ENCODE peak calls at places on chromosomes 6 and 20, in seven cellular contexts. Z is cardiac fibroblast; D is foreskin fibroblast; E is cardiac muscle cell; L is CD4-positive, alpha-beta T cell; B is astrocyte of the spinal cord; H is heart left ventricle. A is an unnamed sample.

GRCh38 chr20:41004561-41005360 is 23.9 kb upstream of the TOP1 start:
- DNase-seq in Z (peak), D (peak), E (no peak), L (no peak), B (peak), H (no peak), A (peak)

GRCh38 chr6:108598316-108598863 is 37.7 kb downstream of the FOXO3 start:
- DNase-seq in Z (peak), D (peak), E (no peak), L (no peak), B (peak), H (no peak), A (no peak)

GRCh38 chr6:11066505-11067347 is 22.6 kb upstream of the ELOVL2 start:
- DNase-seq in Z (no peak), D (no peak), E (no peak), L (no peak), B (no peak), H (no peak), A (no peak)

GRCh38 chr6:28553986-28554881 is 28.6 kb downstream of the GPX5 start:
- DNase-seq in Z (no peak), D (no peak), E (no peak), L (no peak), B (no peak), H (no peak), A (no peak)

GRCh38 chr6:84072452-84072997 is 39.0 kb downstream of the MRAP2 start:
- DNase-seq in Z (no peak), D (no peak), E (no peak), L (no peak), B (no peak), H (no peak), A (no peak)

GRCh38 chr20:23156170-23156841 is 70.2 kb upstream of the CD93 start:
- DNase-seq in Z (peak), D (peak), E (no peak), L (no peak), B (peak), H (no peak), A (peak)

GRCh38 chr6:165849539-165850430 is 186.7 kb upstream of the PDE10A start:
- DNase-seq in Z (no peak), D (no peak), E (no peak), L (no peak), B (no peak), H (no peak), A (peak)

GRCh38 chr6:21947751-21948386 is 349.0 kb downstream of the PRL start:
- DNase-seq in Z (no peak), D (no peak), E (no peak), L (no peak), B (peak), H (no peak), A (peak)

GRCh38 chr6:29230666-29231065 is 60.0 kb downstream of the OR2J2 start:
- DNase-seq in Z (no peak), D (no peak), E (no peak), L (no peak), B (no peak), H (no peak), A (no peak)

GRCh38 chr6:6452002-6452401 is 131.5 kb upstream of the F13A1 start:
- DNase-seq in Z (no peak), D (no peak), E (no peak), L (no peak), B (no peak), H (no peak), A (no peak)

GRCh38 chr6:9409126-9409525 is 973.8 kb upstream of the SLC35B3 start:
- DNase-seq in Z (no peak), D (no peak), E (no peak), L (no peak), B (no peak), H (no peak), A (no peak)

GRCh38 chr6:4359108-4359710 is 223.8 kb upstream of the ECI2 start:
- DNase-seq in Z (peak), D (peak), E (no peak), L (no peak), B (no peak), H (no peak), A (no peak)

GRCh38 chr6:30219244-30219643 is 6.0 kb upstream of the TRIM26 start:
- DNase-seq in Z (peak), D (no peak), E (peak), L (peak), B (peak), H (no peak), A (peak)

GRCh38 chr6:170086639-170087420 is 204.0 kb downstream of the DLL1 start:
- DNase-seq in Z (no peak), D (no peak), E (no peak), L (no peak), B (no peak), H (peak), A (no peak)

GRCh38 chr6:34243901-34244884 is 4.6 kb downstream of the SMIM29 start:
- DNase-seq in Z (peak), D (peak), E (no peak), L (no peak), B (peak), H (peak), A (peak)

GRCh38 chr6:133835901-133836300 is 53.0 kb upstream of the TCF21 start:
- DNase-seq in Z (peak), D (no peak), E (no peak), L (no peak), B (peak), H (no peak), A (peak)
- TF ChIP-seq CTCF in Z (no peak), D (peak), E (peak), L (no peak), B (peak), H (no peak), A (peak)

GRCh38 chr6:88494401-88495140 is 328.4 kb upstream of the CNR1 start:
- DNase-seq in Z (no peak), D (no peak), E (no peak), L (no peak), B (no peak), H (no peak), A (peak)

GRCh38 chr6:88491266-88491665 is 325.1 kb upstream of the CNR1 start:
- DNase-seq in Z (no peak), D (no peak), E (no peak), L (no peak), B (no peak), H (no peak), A (no peak)

GRCh38 chr6:88493717-88494116 is 327.6 kb upstream of the CNR1 start:
- DNase-seq in Z (no peak), D (no peak), E (no peak), L (no peak), B (no peak), H (no peak), A (no peak)

GRCh38 chr6:88492241-88492640 is 326.1 kb upstream of the CNR1 start:
- DNase-seq in Z (peak), D (no peak), E (no peak), L (no peak), B (no peak), H (no peak), A (peak)

GRCh38 chr6:88492824-88493223 is 326.7 kb upstream of the CNR1 start:
- DNase-seq in Z (peak), D (peak), E (peak), L (no peak), B (peak), H (no peak), A (peak)
- TF ChIP-seq CTCF in Z (peak), D (peak), E (peak), L (no peak), B (peak), H (no peak), A (peak)

GRCh38 chr20:38458314-38458713 is 14.3 kb upstream of the RALGAPB start:
- DNase-seq in Z (no peak), D (no peak), E (no peak), L (no peak), B (no peak), H (no peak), A (no peak)
- TF ChIP-seq CTCF in Z (no peak), D (no peak), E (no peak), L (no peak), B (no peak), H (no peak), A (no peak)

GRCh38 chr6:57221936-57222683 is at the start of gene RAB23:
- DNase-seq in Z (peak), D (peak), E (peak), L (peak), B (peak), H (peak), A (peak)
- TF ChIP-seq CTCF in Z (no peak), D (no peak), E (peak), L (no peak), B (no peak), H (no peak), A (no peak)

DNA sequence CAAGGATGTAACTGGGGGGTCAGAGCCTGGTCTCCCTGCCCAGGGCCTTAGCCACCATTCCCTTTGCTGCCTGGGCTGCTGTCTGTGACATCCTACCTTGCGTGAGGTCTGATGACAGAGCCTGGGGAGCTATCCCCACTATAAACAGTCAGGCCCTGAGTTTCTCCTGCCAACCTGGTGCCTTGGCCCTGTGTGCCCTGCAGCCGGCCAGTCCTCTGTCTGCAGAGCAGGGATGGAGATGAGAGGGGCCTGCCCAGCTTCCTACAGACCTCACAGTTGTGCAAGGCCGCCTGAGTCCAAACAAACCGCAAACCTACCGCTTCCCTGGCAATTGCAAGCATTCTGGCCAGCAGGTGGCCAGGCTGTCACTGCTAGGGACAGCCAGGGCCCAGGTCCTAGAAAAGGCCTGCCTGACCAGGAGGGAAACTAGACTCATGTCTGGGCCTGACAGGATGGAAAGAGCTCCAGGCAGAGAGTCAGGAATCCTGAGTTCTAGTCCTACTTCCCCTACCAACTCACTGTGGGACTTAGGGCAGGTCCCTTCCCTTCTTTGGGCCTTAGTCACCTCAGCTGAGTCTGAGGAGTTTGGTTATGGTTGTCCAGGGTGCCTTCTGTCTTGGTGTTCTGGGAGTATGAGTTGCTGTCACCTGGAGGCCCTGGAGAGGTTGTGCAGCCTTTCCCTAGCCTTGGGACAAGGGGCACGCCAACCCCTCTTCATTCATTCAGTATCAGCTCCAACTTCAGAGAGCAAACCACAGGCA is 86.2 kb downstream of the VEGFA start:
- DNase-seq in Z (peak), D (no peak), E (peak), L (no peak), B (peak), H (no peak), A (peak)
- TF ChIP-seq CTCF in Z (peak), D (no peak), E (peak), L (no peak), B (peak), H (no peak), A (peak)

GRCh38 chr20:52959125-52959524 is 13.0 kb upstream of the TSHZ2 start:
- DNase-seq in Z (no peak), D (no peak), E (no peak), L (no peak), B (peak), H (no peak), A (no peak)
- TF ChIP-seq CTCF in Z (no peak), D (no peak), E (peak), L (no peak), B (no peak), H (no peak), A (no peak)

DNA sequence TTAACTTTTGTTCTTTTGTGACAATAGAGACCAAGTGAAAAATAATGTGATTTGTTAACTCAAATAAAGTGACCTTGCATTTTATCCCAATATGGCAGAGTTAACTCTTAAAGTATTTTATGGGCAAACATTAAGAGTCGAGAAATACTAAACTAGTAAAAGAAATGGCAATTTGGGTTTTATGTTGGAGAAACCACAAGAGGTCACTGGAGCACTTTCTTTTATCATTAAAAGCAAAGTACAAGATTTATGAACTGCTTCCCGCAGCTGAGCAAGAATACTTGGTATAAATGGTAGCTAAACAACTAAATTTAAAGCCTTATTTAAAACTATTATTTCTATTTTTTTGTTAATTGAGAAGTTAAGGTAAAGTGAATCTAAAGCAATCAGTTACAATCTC is 33.5 kb upstream of the MCM9 start:
- DNase-seq in Z (peak), D (peak), E (peak), L (no peak), B (peak), H (no peak), A (peak)
- TF ChIP-seq CTCF in Z (no peak), D (no peak), E (peak), L (peak), B (no peak), H (peak), A (no peak)

A was measured in choroid plexus epithelial cell.